ENCODE peak calls at places on chromosome 3, in four cellular contexts. L is IMR-90, D is GM12878, G is K562. O is an unnamed sample.

GRCh38 chr3:13262493-13263211 is 157.5 kb downstream of the NUP210 start:
- DNase-seq in D (peak), G (no peak), L (no peak), O (no peak)

GRCh38 chr3:58296269-58296668 is 9.8 kb upstream of the RPP14 start:
- DNase-seq in G (no peak), L (no peak), D (no peak), O (no peak)

GRCh38 chr3:41195970-41196369 is 3.3 kb upstream of the CTNNB1 start:
- DNase-seq in L (no peak), D (no peak), G (no peak), O (no peak)

GRCh38 chr3:183033746-183034145 is 53.4 kb upstream of the DCUN1D1 start:
- DNase-seq in G (no peak), L (peak), D (no peak), O (no peak)

GRCh38 chr3:59809750-59810444 is 760.1 kb upstream of the CFAP20DC start:
- DNase-seq in D (no peak), L (peak), G (no peak), O (no peak)

GRCh38 chr3:58184982-58185360 is 25.8 kb downstream of the DNASE1L3 start:
- DNase-seq in L (no peak), G (no peak), D (no peak), O (no peak)

GRCh38 chr3:195063596-195064193 is 207.3 kb downstream of the XXYLT1 start:
- DNase-seq in L (no peak), D (no peak), G (no peak), O (no peak)

GRCh38 chr3:48128779-48129178 is 59.4 kb downstream of the CDC25A start:
- DNase-seq in D (no peak), L (no peak), G (no peak), O (no peak)

GRCh38 chr3:189727191-189727590 is 96.0 kb downstream of the TP63 start:
- DNase-seq in L (no peak), D (no peak), G (no peak), O (no peak)

GRCh38 chr3:131221731-131222130 is 159.8 kb upstream of the NUDT16 start:
- DNase-seq in G (no peak), D (no peak), L (peak), O (no peak)

GRCh38 chr3:177463863-177464262 is 266.6 kb upstream of the TBL1XR1 start:
- DNase-seq in D (no peak), L (peak), G (no peak), O (no peak)

GRCh38 chr3:196127308-196128040 is 45.6 kb upstream of the TFRC start:
- DNase-seq in G (peak), D (no peak), L (no peak), O (no peak)

GRCh38 chr3:45120615-45121158 is 25.5 kb downstream of the CDCP1 start:
- DNase-seq in G (no peak), L (no peak), D (no peak), O (no peak)

GRCh38 chr3:79111375-79112052 is 656.3 kb downstream of the ROBO1 start:
- DNase-seq in G (no peak), L (peak), D (no peak), O (no peak)

GRCh38 chr3:77773084-77773483 is 733.2 kb downstream of the ROBO2 start:
- DNase-seq in D (no peak), G (no peak), L (no peak), O (no peak)

GRCh38 chr3:127541320-127541719 is 49.2 kb downstream of the TPRA1 start:
- DNase-seq in D (no peak), L (no peak), G (no peak), O (no peak)

GRCh38 chr3:4763604-4764247 is 215.5 kb upstream of the BHLHE40 start:
- DNase-seq in L (no peak), G (no peak), D (no peak), O (no peak)

GRCh38 chr3:15470261-15470660 is 42.9 kb downstream of the EAF1 start:
- DNase-seq in L (no peak), G (no peak), D (no peak), O (peak)

GRCh38 chr3:183178833-183179549 is 16.5 kb upstream of the LAMP3 start:
- DNase-seq in L (no peak), D (no peak), G (peak), O (peak)

GRCh38 chr3:154571827-154572226 is 141.8 kb upstream of the GPR149 start:
- DNase-seq in D (no peak), L (no peak), G (no peak), O (no peak)

GRCh38 chr3:142929109-142929508 is 34.4 kb downstream of the PAQR9 start:
- DNase-seq in D (no peak), G (peak), L (peak), O (no peak)

GRCh38 chr3:61847784-61848462 is 286.6 kb downstream of the PTPRG start:
- DNase-seq in D (no peak), G (no peak), L (no peak), O (no peak)

GRCh38 chr3:106729481-106729880 is 647.8 kb upstream of the CCDC54 start:
- DNase-seq in G (no peak), D (no peak), L (no peak), O (no peak)

GRCh38 chr3:139476348-139476747 is at the start of gene RBP2:
- DNase-seq in D (no peak), L (no peak), G (no peak), O (no peak)

GRCh38 chr3:120498947-120499346 is 48.2 kb upstream of the FSTL1 start:
- DNase-seq in G (no peak), D (no peak), L (peak), O (no peak)

GRCh38 chr3:53114412-53115074 is 15.7 kb downstream of the RFT1 start:
- DNase-seq in G (peak), L (peak), D (no peak), O (no peak)

GRCh38 chr3:707041-707440 is 385.8 kb upstream of the CNTN6 start:
- DNase-seq in L (no peak), G (no peak), D (no peak), O (no peak)

GRCh38 chr3:195020185-195020584 is 250.8 kb downstream of the XXYLT1 start:
- DNase-seq in D (no peak), G (no peak), L (no peak), O (no peak)

GRCh38 chr3:106401666-106402319 is 533.0 kb upstream of the CBLB start:
- DNase-seq in G (no peak), D (no peak), L (peak), O (no peak)

GRCh38 chr3:127288921-127289645 is 1.2 kb upstream of the PRR20G start:
- DNase-seq in L (no peak), D (no peak), G (no peak), O (no peak)

GRCh38 chr3:58471025-58471887 is 20.6 kb upstream of the KCTD6 start:
- DNase-seq in G (peak), D (no peak), L (peak), O (no peak)

DNA sequence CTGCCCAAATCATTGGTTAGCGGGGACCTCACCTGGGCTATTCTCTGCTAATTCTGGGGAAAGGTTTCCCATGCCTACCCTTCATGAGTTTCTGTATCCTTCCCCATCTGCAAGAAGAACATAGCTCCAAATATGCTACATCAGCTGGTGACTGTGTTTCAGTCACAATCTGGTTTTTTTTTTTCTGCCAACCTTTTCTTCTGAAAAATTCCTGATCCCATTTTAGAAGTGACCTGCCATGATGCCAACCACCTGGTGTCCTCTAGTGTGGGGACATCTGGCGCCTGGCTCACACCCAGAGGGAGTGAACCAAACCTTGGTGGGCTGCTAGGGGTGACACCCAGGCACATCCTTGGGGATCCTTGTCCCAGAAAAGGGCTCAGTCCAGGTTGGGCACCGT is 76.1 kb downstream of the CHRD start:
- DNase-seq in G (no peak), L (no peak), D (no peak), O (no peak)
- TF ChIP-seq CHD1 in G (no peak), L (no peak), D (no peak), O (no peak)

GRCh38 chr3:82824491-82824890 is 1063.0 kb upstream of the GBE1 start:
- DNase-seq in L (no peak), D (no peak), G (no peak), O (no peak)
- TF ChIP-seq CHD1 in L (no peak), D (no peak), G (no peak), O (no peak)

DNA sequence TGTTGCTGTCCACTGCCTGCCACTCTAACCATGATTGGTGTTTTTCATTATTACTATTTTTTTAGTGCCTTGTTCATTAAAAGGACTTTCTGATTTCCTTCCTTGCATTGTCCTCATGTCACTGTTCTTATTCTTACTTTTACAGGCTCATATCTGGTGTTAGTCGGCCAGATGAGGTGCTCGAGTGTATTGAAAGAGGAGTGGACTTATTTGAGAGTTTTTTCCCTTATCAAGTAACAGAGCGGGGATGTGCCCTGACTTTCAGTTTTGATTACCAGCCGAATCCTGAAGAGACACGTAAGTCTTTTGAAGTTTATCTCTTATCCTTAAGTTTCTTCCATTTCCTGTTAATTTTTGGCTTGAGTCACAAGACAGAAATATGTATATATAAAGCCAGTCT is 23.2 kb downstream of the QTRT2 start:
- DNase-seq in L (peak), G (no peak), D (no peak), O (no peak)
- TF ChIP-seq CHD1 in L (no peak), G (no peak), D (no peak), O (no peak)

GRCh38 chr3:111810909-111811308 is 48.2 kb upstream of the PHLDB2 start:
- DNase-seq in L (peak), D (no peak), G (no peak), O (no peak)
- TF ChIP-seq CHD1 in L (no peak), D (no peak), G (no peak), O (no peak)